ENCODE peak calls at places on chromosomes 11 and 22, in seven cellular contexts. Y is SK-N-SH, F is mucosa of descending colon, X is PC-9, I is HCT116, S is A673, B is neural progenitor cell. C is an unnamed sample.

GRCh38 chr22:17970205-17970708 is 54.1 kb downstream of the MICAL3 start:
- DNase-seq in S (peak), F (no peak), X (no peak), I (no peak), Y (no peak), B (no peak), C (peak)

GRCh38 chr11:35292290-35292689 is 127.1 kb downstream of the SLC1A2 start:
- DNase-seq in S (no peak), X (no peak), F (no peak), B (peak), Y (peak), I (no peak), C (no peak)

GRCh38 chr11:100438366-100438765 is 248.7 kb upstream of the ARHGAP42 start:
- DNase-seq in I (no peak), X (no peak), Y (no peak), S (no peak), F (no peak), B (no peak), C (no peak)

GRCh38 chr22:25746012-25746373 is 4.0 kb downstream of the MYO18B start:
- DNase-seq in B (no peak), I (no peak), S (no peak), F (no peak), X (no peak), Y (peak), C (peak)

GRCh38 chr11:84855846-84856245 is 771.3 kb downstream of the DLG2 start:
- DNase-seq in X (no peak), S (no peak), I (no peak), B (no peak), F (no peak), Y (no peak), C (peak)

GRCh38 chr22:47173535-47174021 is 411.1 kb downstream of the TBC1D22A start:
- DNase-seq in X (no peak), Y (no peak), F (no peak), I (no peak), B (no peak), S (no peak), C (no peak)

GRCh38 chr22:33728847-33729246 is 191.4 kb downstream of the LARGE1 start:
- DNase-seq in Y (no peak), S (no peak), F (no peak), X (no peak), I (no peak), B (no peak), C (no peak)

GRCh38 chr11:20373102-20373501 is 9.6 kb downstream of the HTATIP2 start:
- DNase-seq in I (no peak), X (no peak), F (no peak), Y (no peak), S (no peak), B (no peak), C (no peak)

GRCh38 chr11:312092-312816 is 1.6 kb upstream of the IFITM1 start:
- DNase-seq in S (no peak), X (no peak), Y (no peak), I (no peak), B (no peak), F (no peak), C (no peak)

GRCh38 chr11:131246589-131247164 is 123.7 kb upstream of the NTM start:
- DNase-seq in B (peak), I (no peak), F (peak), X (peak), Y (peak), S (peak), C (no peak)

GRCh38 chr22:20172038-20172613 is 21.3 kb upstream of the CCDC188 start:
- DNase-seq in I (no peak), S (no peak), Y (no peak), B (no peak), X (no peak), F (no peak), C (no peak)

GRCh38 chr11:117833401-117833891 is 8.9 kb upstream of the FXYD2 start:
- DNase-seq in X (peak), B (no peak), I (no peak), Y (peak), S (no peak), F (peak), C (no peak)

GRCh38 chr22:26894766-26895485 is 237.5 kb downstream of the MIAT start:
- DNase-seq in I (peak), B (no peak), S (no peak), Y (no peak), X (peak), F (no peak), C (peak)

GRCh38 chr11:129728571-129728970 is 87.1 kb upstream of the TMEM45B start:
- DNase-seq in B (no peak), F (no peak), X (peak), S (no peak), I (no peak), Y (no peak), C (no peak)

GRCh38 chr22:27185903-27186302 is 528.5 kb downstream of the MIAT start:
- DNase-seq in I (no peak), Y (peak), B (no peak), F (no peak), S (no peak), X (no peak), C (no peak)

GRCh38 chr22:49077036-49077393 is 750.7 kb downstream of the BRD1 start:
- DNase-seq in F (no peak), S (no peak), B (no peak), Y (peak), X (no peak), I (no peak), C (no peak)

GRCh38 chr11:102064316-102064715 is 17.1 kb downstream of the CFAP300 start:
- DNase-seq in Y (no peak), X (no peak), F (no peak), S (no peak), B (no peak), I (no peak), C (no peak)

GRCh38 chr11:102062106-102062505 is 14.9 kb downstream of the CFAP300 start:
- DNase-seq in Y (no peak), B (no peak), X (no peak), I (no peak), F (no peak), S (no peak), C (no peak)

GRCh38 chr11:102061276-102061675 is 14.0 kb downstream of the CFAP300 start:
- DNase-seq in X (no peak), I (no peak), B (peak), F (no peak), S (peak), Y (no peak), C (peak)
- TF ChIP-seq CTCF in X (no peak), I (no peak), B (peak), F (no peak), S (peak), Y (peak), C (peak)

GRCh38 chr11:59011672-59012071 is 72.4 kb downstream of the GLYATL1 start:
- DNase-seq in F (no peak), Y (no peak), X (no peak), I (no peak), S (peak), B (peak), C (no peak)

GRCh38 chr11:59009661-59010060 is 70.4 kb downstream of the GLYATL1 start:
- DNase-seq in B (no peak), X (no peak), F (no peak), I (no peak), Y (no peak), S (peak), C (no peak)

GRCh38 chr11:59012106-59012941 is 73.0 kb downstream of the GLYATL1 start:
- DNase-seq in F (no peak), I (no peak), Y (no peak), B (no peak), X (no peak), S (no peak), C (no peak)

GRCh38 chr11:59010693-59011092 is 71.4 kb downstream of the GLYATL1 start:
- DNase-seq in S (no peak), F (no peak), B (no peak), I (no peak), X (no peak), Y (no peak), C (no peak)

DNA sequence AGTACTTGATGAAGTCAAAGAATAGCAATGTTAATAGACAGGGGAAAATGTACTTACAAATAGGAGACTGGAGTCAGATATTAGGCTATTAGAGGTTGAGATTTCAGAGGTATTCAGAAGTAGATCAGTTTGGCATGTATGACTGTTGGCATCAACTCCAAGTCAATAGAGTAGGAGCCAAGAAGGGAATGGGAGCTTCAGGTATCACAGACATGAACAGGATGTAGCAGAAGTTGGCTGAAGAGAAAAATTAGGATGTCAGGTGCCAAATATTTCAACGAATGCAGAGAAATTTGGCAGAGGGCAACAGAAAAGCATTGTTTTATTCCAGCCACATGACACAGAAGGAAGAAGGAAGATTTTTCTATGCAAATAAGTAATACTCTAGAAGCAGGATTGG is 69.7 kb downstream of the GLYATL1 start:
- DNase-seq in B (no peak), X (no peak), I (no peak), Y (no peak), S (no peak), F (no peak), C (no peak)
- H3K4me3 ChIP-seq in B (no peak), X (no peak), I (no peak), Y (no peak), S (no peak), F (no peak), C (no peak)

GRCh38 chr22:40651563-40652501 is 15.3 kb upstream of the MRTFA start:
- DNase-seq in Y (peak), S (peak), F (peak), B (peak), I (peak), X (peak), C (peak)
- TF ChIP-seq CTCF in Y (no peak), S (no peak), F (no peak), B (no peak), I (no peak), X (no peak), C (no peak)

DNA sequence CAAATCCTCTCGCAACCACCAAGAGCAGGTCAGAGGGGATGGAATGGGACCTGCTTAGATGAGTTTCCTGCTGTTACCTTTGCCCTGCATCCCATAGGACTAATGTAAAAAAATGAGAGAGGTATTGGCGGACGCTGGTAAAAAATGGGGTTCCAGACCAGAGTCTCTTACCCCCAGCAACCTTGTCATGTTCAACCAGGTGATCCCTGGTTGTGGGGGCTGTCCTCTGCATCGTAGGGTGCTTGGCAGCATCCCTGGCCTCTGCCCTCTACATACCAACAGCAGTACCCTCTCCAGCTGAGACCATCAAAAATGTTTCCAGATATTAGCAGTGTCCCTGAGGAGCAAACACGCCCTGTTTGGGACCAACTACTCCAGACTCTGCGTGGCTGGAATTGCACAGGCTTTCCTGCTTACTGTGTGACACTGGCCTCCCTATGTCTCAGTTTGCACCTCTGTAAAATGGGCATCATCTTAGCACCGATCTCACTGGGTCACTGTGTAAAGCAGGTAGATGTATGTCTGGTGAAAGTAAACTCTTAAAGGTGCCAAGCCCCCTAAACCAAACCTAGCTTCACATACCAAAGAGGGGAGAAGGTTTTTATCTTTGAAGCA is 1.5 kb downstream of the APOL6 start:
- DNase-seq in F (no peak), X (no peak), Y (no peak), S (no peak), B (no peak), I (no peak), C (no peak)
- H3K4me3 ChIP-seq in F (no peak), X (peak), Y (no peak), S (peak), B (no peak), I (no peak), C (no peak)

DNA sequence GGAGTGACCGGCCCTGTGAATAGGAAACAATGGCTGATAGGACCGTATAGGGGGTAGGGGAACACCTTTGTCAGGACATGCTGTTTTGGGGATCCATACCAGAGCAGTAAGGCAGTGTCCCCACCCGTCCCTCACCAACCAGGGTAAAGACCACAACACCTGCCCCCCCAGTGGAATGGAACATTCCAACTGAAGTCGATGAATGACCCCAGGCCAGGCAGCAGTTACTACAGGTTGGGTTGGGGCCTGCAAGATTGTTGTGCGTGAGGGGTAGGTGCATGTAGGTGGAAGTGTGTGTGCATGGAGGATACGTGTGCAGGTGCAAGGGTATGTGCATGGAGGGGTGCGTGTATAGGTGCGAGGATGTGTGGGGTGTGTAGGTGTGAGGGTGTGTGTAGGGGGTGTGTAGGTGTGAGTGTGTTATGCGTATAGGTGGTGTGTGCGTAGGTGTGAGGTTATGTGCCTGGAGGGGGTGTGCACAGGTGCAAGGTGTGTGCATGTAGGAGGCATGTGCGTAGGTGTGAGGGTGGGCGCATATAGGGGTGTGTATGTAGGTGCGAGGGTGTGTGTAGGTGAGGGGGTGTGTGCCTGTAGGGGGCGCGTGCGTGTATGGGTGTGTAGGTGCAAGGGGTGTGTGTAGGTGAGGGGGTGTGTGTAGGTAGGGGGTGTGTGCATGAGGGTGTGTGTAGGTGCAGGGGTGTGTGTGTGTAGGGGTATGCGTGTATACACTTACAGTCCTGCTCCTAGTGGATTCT is 32.9 kb downstream of the PISD start:
- DNase-seq in I (no peak), S (no peak), F (no peak), B (no peak), X (no peak), Y (no peak), C (no peak)
- TF ChIP-seq CTCF in I (peak), S (peak), F (no peak), B (peak), X (no peak), Y (no peak), C (no peak)

GRCh38 chr11:61332823-61333637 is at the start of the genes DDB1 and TKFC:
- DNase-seq in X (peak), S (peak), I (peak), B (peak), F (peak), Y (peak), C (peak)
- H3K4me3 ChIP-seq in X (peak), S (peak), I (peak), B (peak), F (peak), Y (peak), C (peak)

DNA sequence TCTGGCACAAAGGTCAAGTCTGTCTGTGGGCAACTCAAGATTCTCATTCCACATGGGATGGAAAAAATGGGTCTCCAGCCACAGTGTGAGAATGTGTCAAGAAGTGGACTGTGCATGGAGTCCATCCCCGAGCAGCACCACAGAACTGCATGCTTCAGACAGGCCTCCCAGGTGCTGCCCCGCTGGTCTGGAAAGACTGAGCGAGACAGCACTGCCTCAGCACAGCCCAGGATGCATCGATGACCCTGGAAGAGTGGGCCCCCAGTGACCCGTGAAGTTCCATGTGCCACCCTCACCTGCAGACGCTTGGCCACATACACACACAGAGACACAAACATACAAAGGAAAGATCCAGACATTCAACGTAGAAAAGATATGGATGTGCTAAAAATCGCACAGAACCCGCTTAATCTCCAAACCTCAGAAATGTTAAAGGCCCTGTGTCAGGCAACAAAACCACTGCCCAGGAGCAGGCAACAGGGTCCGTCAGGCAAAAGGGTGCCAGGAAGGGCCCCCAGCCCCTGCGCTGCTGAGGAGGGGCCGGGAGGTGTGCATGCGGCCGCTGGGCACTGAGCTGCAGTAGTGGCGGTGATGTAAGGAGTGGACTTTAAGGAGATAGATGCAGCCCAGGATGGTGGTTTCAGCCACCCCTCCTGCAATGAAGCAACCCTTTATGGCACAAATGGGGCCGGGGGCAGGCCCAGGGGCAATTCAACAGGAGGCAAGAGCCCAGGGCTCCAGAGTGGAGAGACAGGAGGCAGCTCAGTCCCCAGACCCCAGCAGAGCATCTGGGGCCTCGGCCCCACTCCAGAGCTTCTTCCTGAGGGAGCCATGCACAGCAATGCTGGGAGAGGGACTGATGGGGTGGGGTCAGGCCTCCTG is 84.7 kb downstream of the DGCR2 start:
- DNase-seq in X (no peak), F (no peak), Y (no peak), I (no peak), S (no peak), B (no peak), C (no peak)
- TF ChIP-seq CTCF in X (no peak), F (no peak), Y (no peak), I (no peak), S (no peak), B (no peak), C (no peak)